ENCODE peak calls at places on chromosome 14, in seven cellular contexts. M is NCI-H2081; O is mucosa of gallbladder; W is KBM-7; C is A549; I is RCC 7860; R is naive thymus-derived CD8-positive, alpha-beta T cell. Q is an unnamed sample.

GRCh38 chr14:37172024-37172869 is at the start of gene SLC25A21:
- DNase-seq in M (peak), O (peak), W (no peak), C (peak), I (peak), R (no peak), Q (peak)

GRCh38 chr14:92692822-92693226 is 55.6 kb downstream of the LGMN start:
- DNase-seq in M (peak), O (peak), W (peak), C (no peak), I (peak), R (peak), Q (peak)

GRCh38 chr14:92259613-92260357 is 63.2 kb upstream of the SLC24A4 start:
- DNase-seq in M (no peak), O (no peak), W (no peak), C (no peak), I (no peak), R (no peak), Q (no peak)

GRCh38 chr14:100645200-100645985 is 58.2 kb upstream of the BEGAIN start:
- DNase-seq in M (peak), O (peak), W (peak), C (peak), I (peak), R (peak), Q (peak)

GRCh38 chr14:77579065-77579464 is 37.4 kb downstream of the SPTLC2 start:
- DNase-seq in M (no peak), O (no peak), W (no peak), C (no peak), I (no peak), R (no peak), Q (no peak)

GRCh38 chr14:41899416-41899815 is 292.7 kb downstream of the LRFN5 start:
- DNase-seq in M (peak), O (no peak), W (no peak), C (no peak), I (no peak), R (no peak), Q (no peak)

GRCh38 chr14:51448831-51449665 is 202.7 kb upstream of the FRMD6 start:
- DNase-seq in M (no peak), O (peak), W (no peak), C (no peak), I (peak), R (no peak), Q (peak)

GRCh38 chr14:20802341-20803084 is at the start of gene RNASE1:
- DNase-seq in M (no peak), O (peak), W (no peak), C (peak), I (no peak), R (no peak), Q (peak)

GRCh38 chr14:104651876-104652260 is 37.5 kb upstream of the INF2 start:
- DNase-seq in M (no peak), O (no peak), W (no peak), C (no peak), I (no peak), R (no peak), Q (no peak)

GRCh38 chr14:70809238-70810214 is at the start of gene MAP3K9:
- DNase-seq in M (peak), O (peak), W (peak), C (peak), I (peak), R (peak), Q (peak)

GRCh38 chr14:20327005-20327869 is 5.8 kb downstream of the CCNB1IP1 start:
- DNase-seq in M (peak), O (peak), W (peak), C (peak), I (peak), R (peak), Q (peak)

GRCh38 chr14:71165650-71166049 is 258.4 kb downstream of the PCNX1 start:
- DNase-seq in M (no peak), O (no peak), W (peak), C (no peak), I (no peak), R (no peak), Q (no peak)

GRCh38 chr14:51188566-51189185 is 51.4 kb upstream of the TMX1 start:
- DNase-seq in M (no peak), O (no peak), W (no peak), C (no peak), I (no peak), R (no peak), Q (no peak)